ENCODE peak calls at places on chromosomes 11 and 22, in four cellular contexts. N is naive thymus-derived CD4-positive, alpha-beta T cell; D is brain microvascular endothelial cell; Q is CD8-positive, alpha-beta memory T cell. A is an unnamed sample.

GRCh38 chr11:57641426-57641825 is 8.3 kb downstream of the YPEL4 start:
- DNase-seq in N (peak), D (peak), Q (no peak), A (no peak)

GRCh38 chr11:72821221-72821919 is 7.2 kb downstream of the ATG16L2 start:
- DNase-seq in N (no peak), D (no peak), Q (no peak), A (no peak)

GRCh38 chr22:19149962-19150361 is at the start of gene GSC2:
- DNase-seq in N (no peak), D (no peak), Q (no peak), A (no peak)

GRCh38 chr11:118441770-118442169 is 5.5 kb downstream of the KMT2A start:
- DNase-seq in N (no peak), D (no peak), Q (no peak), A (no peak)

GRCh38 chr11:61042961-61043540 is 59.2 kb upstream of the CD5 start:
- DNase-seq in N (no peak), D (no peak), Q (no peak), A (no peak)

GRCh38 chr11:56750190-56750589 is 1.7 kb upstream of the OR9G4 start:
- DNase-seq in N (no peak), D (no peak), Q (no peak), A (no peak)

GRCh38 chr11:48043998-48044512 is 63.7 kb downstream of the PTPRJ start:
- DNase-seq in N (no peak), D (no peak), Q (no peak), A (no peak)

GRCh38 chr22:49760630-49761571 is 66.8 kb downstream of the BRD1 start:
- DNase-seq in N (no peak), D (no peak), Q (no peak), A (no peak)

GRCh38 chr11:97610000-97610399 is 1220.2 kb downstream of the JRKL start:
- DNase-seq in N (no peak), D (no peak), Q (no peak), A (no peak)

GRCh38 chr11:10564692-10565318 is 3.7 kb downstream of the LYVE1 start:
- DNase-seq in N (no peak), D (no peak), Q (no peak), A (no peak)

GRCh38 chr22:42271191-42271813 is 849 bp upstream of the TCF20 start:
- DNase-seq in N (no peak), D (no peak), Q (no peak), A (peak)

GRCh38 chr11:80816966-80817365 is 1376.1 kb upstream of the TENM4 start:
- DNase-seq in N (no peak), D (no peak), Q (no peak), A (no peak)

GRCh38 chr22:30305519-30305905 is 16.2 kb upstream of the CASTOR1 start:
- DNase-seq in N (peak), D (no peak), Q (peak), A (peak)

GRCh38 chr11:40877981-40878380 is 581.5 kb downstream of the LRRC4C start:
- DNase-seq in N (no peak), D (no peak), Q (no peak), A (no peak)

GRCh38 chr11:34284836-34285235 is 73.0 kb downstream of the ABTB2 start:
- DNase-seq in N (no peak), D (no peak), Q (no peak), A (no peak)

GRCh38 chr11:70948855-70949551 is 303.4 kb downstream of the SHANK2 start:
- DNase-seq in N (no peak), D (no peak), Q (no peak), A (no peak)

GRCh38 chr11:2092956-2093412 is 46.2 kb downstream of the IGF2 start:
- DNase-seq in N (peak), D (peak), Q (peak), A (peak)

GRCh38 chr11:11540157-11540556 is 81.6 kb downstream of the GALNT18 start:
- DNase-seq in N (no peak), D (no peak), Q (no peak), A (no peak)

GRCh38 chr11:127567237-127567932 is 566.8 kb upstream of the KIRREL3 start:
- DNase-seq in N (no peak), D (no peak), Q (no peak), A (no peak)

GRCh38 chr11:96390403-96390830 is 604 bp downstream of the JRKL start:
- DNase-seq in N (no peak), D (peak), Q (no peak), A (no peak)

GRCh38 chr11:82326853-82327252 is 406.8 kb downstream of the FAM181B start:
- DNase-seq in N (no peak), D (no peak), Q (no peak), A (no peak)

GRCh38 chr11:68643576-68643975 is 40.8 kb upstream of the GAL start:
- DNase-seq in N (no peak), D (peak), Q (no peak), A (no peak)

GRCh38 chr11:115081972-115082371 is 403.6 kb downstream of the NXPE2 start:
- DNase-seq in N (no peak), D (no peak), Q (no peak), A (no peak)

GRCh38 chr11:85603220-85603619 is 23.9 kb downstream of the DLG2 start:
- DNase-seq in N (no peak), D (no peak), Q (no peak), A (no peak)

GRCh38 chr11:898160-898517 is 12.5 kb downstream of the CHID1 start:
- DNase-seq in N (no peak), D (no peak), Q (no peak), A (no peak)

GRCh38 chr11:6468712-6469495 is 4.8 kb downstream of the TRIM3 start:
- DNase-seq in N (no peak), D (peak), Q (no peak), A (peak)

GRCh38 chr22:46079861-46080821 is 70.2 kb upstream of the PPARA start:
- DNase-seq in N (no peak), D (no peak), Q (no peak), A (peak)

GRCh38 chr22:42805998-42806481 is 51.0 kb downstream of the ARFGAP3 start:
- DNase-seq in N (no peak), D (no peak), Q (no peak), A (no peak)

GRCh38 chr11:61797263-61797944 is 4.7 kb downstream of the FEN1 start:
- DNase-seq in N (peak), D (peak), Q (peak), A (peak)

GRCh38 chr22:47375621-47376321 is 613.3 kb downstream of the TBC1D22A start:
- DNase-seq in N (no peak), D (no peak), Q (no peak), A (no peak)

GRCh38 chr11:34665077-34665835 is 44.4 kb downstream of the EHF start:
- DNase-seq in N (no peak), D (no peak), Q (no peak), A (no peak)

GRCh38 chr11:109864161-109864661 is 229.0 kb upstream of the ZC3H12C start:
- DNase-seq in N (no peak), D (no peak), Q (no peak), A (no peak)

GRCh38 chr11:126491092-126491491 is 135.6 kb downstream of the ST3GAL4 start:
- DNase-seq in N (no peak), D (no peak), Q (no peak), A (no peak)

GRCh38 chr11:86678296-86678695 is 5.9 kb upstream of the ME3 start:
- DNase-seq in N (no peak), D (no peak), Q (no peak), A (no peak)

GRCh38 chr22:37118083-37118482 is 8.6 kb upstream of the TMPRSS6 start:
- DNase-seq in N (no peak), D (no peak), Q (no peak), A (no peak)

GRCh38 chr11:94271885-94272372 is 32.5 kb upstream of the IZUMO1R start:
- DNase-seq in N (no peak), D (no peak), Q (no peak), A (no peak)

GRCh38 chr11:78417175-78417887 is at the start of gene GAB2:
- DNase-seq in N (peak), D (no peak), Q (peak), A (no peak)

GRCh38 chr11:78417888-78418583 is 416 bp upstream of the GAB2 start:
- DNase-seq in N (peak), D (peak), Q (peak), A (peak)

GRCh38 chr11:78420255-78420764 is 2.7 kb upstream of the GAB2 start:
- DNase-seq in N (peak), D (peak), Q (peak), A (peak)

GRCh38 chr11:78419327-78419726 is 1.7 kb upstream of the GAB2 start:
- DNase-seq in N (no peak), D (peak), Q (no peak), A (no peak)

DNA sequence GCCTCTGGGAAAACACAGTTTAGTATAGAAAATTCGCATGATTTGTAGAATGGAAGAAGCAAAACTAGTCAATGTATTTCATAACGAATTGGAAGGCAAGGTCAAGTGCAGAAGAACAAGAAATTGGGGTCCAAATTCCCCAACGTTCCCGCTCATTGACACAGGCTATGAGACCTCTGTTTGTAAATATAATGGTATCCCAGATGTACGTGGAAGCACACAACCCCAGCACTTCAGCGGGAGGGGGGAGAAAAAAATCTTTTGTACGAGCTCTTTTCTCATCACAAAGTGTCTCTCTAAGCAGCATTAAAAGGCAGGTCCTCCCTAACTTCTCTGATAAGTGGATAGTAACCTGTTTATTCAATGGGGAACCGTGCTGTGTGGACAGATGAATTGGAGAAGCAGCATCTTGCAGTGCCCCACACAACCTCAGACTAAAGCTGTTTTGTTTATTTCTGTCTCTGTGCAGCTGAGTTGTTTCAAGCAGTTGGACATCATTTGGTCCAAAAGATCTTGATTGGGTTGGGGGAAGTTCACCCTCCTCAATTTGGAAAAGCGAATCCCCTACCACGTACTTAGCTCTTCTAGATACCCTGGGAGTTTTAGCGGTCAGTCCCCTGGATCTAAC is 1.1 kb upstream of the GAB2 start:
- DNase-seq in N (no peak), D (peak), Q (no peak), A (no peak)
- H3K27ac ChIP-seq in N (no peak), D (peak), Q (peak), A (peak)

GRCh38 chr11:75350743-75351540 is 519 bp downstream of the ARRB1 start:
- DNase-seq in N (peak), D (no peak), Q (peak), A (no peak)

GRCh38 chr11:75347781-75348613 is 3.5 kb downstream of the ARRB1 start:
- DNase-seq in N (no peak), D (peak), Q (no peak), A (no peak)

GRCh38 chr11:75351541-75352416 is at the start of gene ARRB1:
- DNase-seq in N (peak), D (peak), Q (peak), A (peak)

GRCh38 chr11:75350122-75350742 is 1.2 kb downstream of the ARRB1 start:
- DNase-seq in N (no peak), D (no peak), Q (no peak), A (no peak)

DNA sequence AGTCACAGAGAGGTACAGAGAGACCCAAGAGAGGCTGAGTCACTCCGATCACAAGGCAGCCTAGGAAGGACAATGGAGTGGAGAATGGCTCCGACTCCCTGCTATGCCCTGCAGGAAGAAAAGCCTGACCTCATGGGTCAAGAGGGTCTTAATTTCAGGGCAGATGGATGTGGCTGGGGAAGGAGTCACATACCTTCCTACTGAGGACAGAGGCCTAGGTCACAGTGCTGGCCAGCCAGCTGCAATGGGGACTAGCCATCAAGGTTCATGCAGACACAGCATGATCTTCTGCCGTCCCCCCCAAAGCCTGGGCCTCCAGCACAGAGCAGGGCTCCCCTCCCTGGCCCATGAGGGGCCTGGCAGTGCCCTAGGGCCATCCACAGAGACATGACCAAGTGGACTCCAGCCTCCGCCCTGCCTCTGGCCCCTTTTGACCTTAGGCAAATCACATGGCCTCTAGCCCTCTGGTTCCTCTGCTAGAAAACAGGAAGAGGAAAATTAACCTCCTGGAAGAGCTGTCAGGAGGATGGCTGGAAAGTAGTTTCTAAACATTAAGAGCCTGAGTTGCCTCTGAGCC is 1.8 kb downstream of the ARRB1 start:
- DNase-seq in N (no peak), D (no peak), Q (no peak), A (no peak)
- H3K27ac ChIP-seq in N (peak), D (no peak), Q (peak), A (peak)

GRCh38 chr11:22878604-22879003 is 18.3 kb upstream of the CCDC179 start:
- DNase-seq in N (no peak), D (no peak), Q (no peak), A (no peak)

GRCh38 chr11:22875869-22876473 is 15.7 kb upstream of the CCDC179 start:
- DNase-seq in N (peak), D (peak), Q (peak), A (peak)

GRCh38 chr11:22879615-22880014 is 19.3 kb upstream of the CCDC179 start:
- DNase-seq in N (no peak), D (peak), Q (no peak), A (no peak)

DNA sequence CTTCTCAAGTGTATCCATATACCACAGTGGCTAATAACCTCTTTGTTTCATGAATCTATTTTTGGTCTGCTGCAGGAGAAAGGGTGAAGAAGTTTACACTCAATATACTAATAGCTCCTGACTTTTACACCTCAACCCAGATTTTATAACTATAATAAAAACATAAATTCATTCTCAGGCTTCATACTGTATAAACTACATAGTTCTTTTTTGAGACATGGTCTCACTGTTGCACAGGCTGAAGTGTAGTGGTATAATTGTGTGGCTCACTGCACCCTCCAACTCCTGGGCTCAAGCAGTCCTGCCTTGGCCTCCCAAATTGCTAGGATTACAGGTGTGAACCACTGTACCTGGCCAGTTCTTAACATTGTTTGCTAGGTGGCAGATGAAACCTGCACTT is 17.8 kb upstream of the CCDC179 start:
- DNase-seq in N (no peak), D (no peak), Q (no peak), A (no peak)
- H3K27ac ChIP-seq in N (no peak), D (no peak), Q (no peak), A (no peak)

GRCh38 chr22:23277583-23278295 is 97.4 kb downstream of the BCR start:
- DNase-seq in N (no peak), D (no peak), Q (no peak), A (no peak)

GRCh38 chr22:23281053-23281405 is 100.7 kb downstream of the BCR start:
- DNase-seq in N (no peak), D (no peak), Q (no peak), A (no peak)

GRCh38 chr22:23279781-23280180 is 99.5 kb downstream of the BCR start:
- DNase-seq in N (no peak), D (no peak), Q (no peak), A (no peak)

GRCh38 chr22:23280356-23281052 is 100.2 kb downstream of the BCR start:
- DNase-seq in N (no peak), D (no peak), Q (no peak), A (no peak)

DNA sequence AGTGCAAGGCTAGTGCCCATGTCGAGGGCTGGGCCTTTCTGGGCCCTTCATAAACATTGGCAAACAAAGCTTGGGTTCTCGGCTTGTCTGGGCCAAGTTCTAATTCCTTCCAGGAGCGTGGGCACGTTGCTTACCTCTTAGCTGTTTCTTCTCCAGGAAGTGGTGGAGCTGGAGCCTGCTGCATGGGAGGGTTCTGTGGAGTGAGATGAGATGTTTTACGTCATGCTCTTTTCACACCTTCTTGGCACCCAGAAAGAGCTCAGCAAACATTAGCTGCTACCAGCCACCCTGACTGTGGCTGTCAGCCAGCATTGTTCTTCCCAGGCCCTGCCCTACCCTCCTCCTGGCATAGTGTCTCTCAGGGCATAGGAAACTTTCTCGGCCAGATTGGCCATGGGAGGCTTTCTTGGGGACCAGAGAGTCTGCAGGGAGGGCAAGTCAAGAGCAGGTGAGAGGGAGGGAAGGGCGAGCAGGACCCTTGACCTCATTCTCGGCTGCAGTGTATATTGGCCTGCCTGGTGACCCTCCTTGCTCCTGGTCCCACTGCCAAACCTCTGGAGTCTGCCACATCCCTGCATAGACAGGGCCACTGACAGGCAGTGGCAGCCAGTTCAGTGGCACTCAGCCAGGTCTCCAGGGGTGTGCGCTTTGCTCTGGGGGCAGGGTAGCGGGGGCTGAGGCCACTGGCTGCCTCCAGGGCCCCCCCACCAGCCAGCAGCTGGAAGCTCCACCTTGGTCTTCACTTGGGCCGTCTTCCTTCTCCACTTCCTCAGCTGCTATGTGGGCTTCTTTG is 98.8 kb downstream of the BCR start:
- DNase-seq in N (no peak), D (no peak), Q (peak), A (no peak)
- H3K27ac ChIP-seq in N (peak), D (no peak), Q (peak), A (no peak)

DNA sequence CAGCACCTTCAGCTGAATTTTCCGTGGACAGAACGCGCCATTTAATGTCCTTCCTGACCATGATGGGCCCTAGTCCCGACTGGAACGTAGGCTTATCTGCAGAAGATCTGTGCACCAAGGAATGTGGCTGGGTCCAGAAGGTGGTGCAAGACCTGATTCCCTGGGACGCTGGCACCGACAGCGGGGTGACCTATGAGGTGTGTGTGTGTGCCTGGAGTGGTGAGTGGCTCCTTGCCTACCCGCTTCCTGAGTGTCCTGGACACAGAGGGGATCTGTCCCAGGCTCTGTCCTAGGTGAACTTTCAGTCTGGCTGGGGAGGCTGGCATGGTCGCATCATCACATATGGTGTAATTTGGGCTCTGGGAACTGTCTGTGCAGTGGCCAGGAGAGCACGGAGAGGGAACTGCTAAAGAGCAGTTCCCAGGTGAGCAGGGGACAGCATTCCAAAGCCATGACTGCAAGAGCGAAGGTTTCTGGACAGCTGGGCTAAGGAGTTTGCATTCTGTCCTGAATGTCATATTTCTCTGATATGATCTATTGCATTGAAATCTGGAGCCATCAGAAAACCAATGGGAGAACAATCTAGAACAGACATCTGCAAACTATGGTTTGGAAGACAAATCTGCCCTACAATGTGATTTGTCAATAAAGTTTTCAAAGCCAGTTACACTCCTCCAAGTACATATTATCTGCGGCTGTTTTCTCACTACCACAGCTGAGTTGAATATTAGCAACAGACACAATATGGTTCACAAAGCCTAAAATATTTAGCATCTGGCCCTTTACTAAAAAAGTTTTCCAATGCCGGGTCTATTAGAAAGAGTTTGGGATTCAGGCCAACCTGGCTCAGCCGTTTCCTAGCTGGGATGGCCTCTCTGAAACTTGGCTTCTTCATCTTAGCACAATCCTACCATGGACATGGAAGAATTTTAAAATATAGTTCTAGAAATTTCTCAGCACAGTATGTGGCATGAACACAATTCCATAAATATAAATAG is 104.2 kb downstream of the RRAS2 start:
- DNase-seq in N (no peak), D (no peak), Q (no peak), A (no peak)
- H3K27ac ChIP-seq in N (no peak), D (no peak), Q (no peak), A (no peak)